ENCODE peak calls at places on chromosomes 11 and 22, in nine cellular contexts. One of them, this sample, is unnamed.

GRCh38 chr11:119727523-119728081 is 1.4 kb downstream of the NECTIN1 start:
- DNase-seq in neural progenitor cell: peak
- DNase-seq in fibroblast of pulmonary artery: no peak
- DNase-seq in esophagus squamous epithelium: no peak
- DNase-seq in RWPE1: no peak
- DNase-seq in osteocyte: no peak
- DNase-seq in MM.1S: peak
- DNase-seq in retinal pigment epithelial cell: no peak
- DNase-seq in choroid plexus epithelial cell: no peak
- DNase-seq in this sample: peak

GRCh38 chr11:112519749-112520148 is 259.1 kb upstream of the PLET1 start:
- DNase-seq in neural progenitor cell: no peak
- DNase-seq in fibroblast of pulmonary artery: no peak
- DNase-seq in esophagus squamous epithelium: no peak
- DNase-seq in RWPE1: no peak
- DNase-seq in osteocyte: no peak
- DNase-seq in MM.1S: no peak
- DNase-seq in retinal pigment epithelial cell: no peak
- DNase-seq in choroid plexus epithelial cell: no peak
- DNase-seq in this sample: no peak

GRCh38 chr11:44622190-44622650 is 56.8 kb downstream of the CD82 start:
- DNase-seq in neural progenitor cell: no peak
- DNase-seq in fibroblast of pulmonary artery: no peak
- DNase-seq in esophagus squamous epithelium: no peak
- DNase-seq in RWPE1: no peak
- DNase-seq in osteocyte: peak
- DNase-seq in MM.1S: no peak
- DNase-seq in retinal pigment epithelial cell: no peak
- DNase-seq in choroid plexus epithelial cell: no peak
- DNase-seq in this sample: peak

GRCh38 chr11:111665779-111666178 is 63.5 kb downstream of the SIK2 start:
- DNase-seq in neural progenitor cell: peak
- DNase-seq in fibroblast of pulmonary artery: peak
- DNase-seq in esophagus squamous epithelium: no peak
- DNase-seq in RWPE1: peak
- DNase-seq in osteocyte: no peak
- DNase-seq in MM.1S: no peak
- DNase-seq in retinal pigment epithelial cell: no peak
- DNase-seq in choroid plexus epithelial cell: peak
- DNase-seq in this sample: peak

GRCh38 chr11:44598831-44599230 is 33.4 kb downstream of the CD82 start:
- DNase-seq in neural progenitor cell: no peak
- DNase-seq in fibroblast of pulmonary artery: no peak
- DNase-seq in esophagus squamous epithelium: no peak
- DNase-seq in RWPE1: no peak
- DNase-seq in osteocyte: no peak
- DNase-seq in MM.1S: no peak
- DNase-seq in retinal pigment epithelial cell: no peak
- DNase-seq in choroid plexus epithelial cell: no peak
- DNase-seq in this sample: no peak

GRCh38 chr11:130208241-130209127 is 48.9 kb downstream of the ST14 start:
- DNase-seq in neural progenitor cell: no peak
- DNase-seq in fibroblast of pulmonary artery: no peak
- DNase-seq in esophagus squamous epithelium: no peak
- DNase-seq in RWPE1: no peak
- DNase-seq in osteocyte: peak
- DNase-seq in MM.1S: no peak
- DNase-seq in retinal pigment epithelial cell: no peak
- DNase-seq in choroid plexus epithelial cell: no peak
- DNase-seq in this sample: no peak

GRCh38 chr11:70510106-70510505 is 111.8 kb downstream of the CTTN start:
- DNase-seq in neural progenitor cell: no peak
- DNase-seq in fibroblast of pulmonary artery: no peak
- DNase-seq in esophagus squamous epithelium: no peak
- DNase-seq in RWPE1: no peak
- DNase-seq in osteocyte: no peak
- DNase-seq in MM.1S: no peak
- DNase-seq in retinal pigment epithelial cell: no peak
- DNase-seq in choroid plexus epithelial cell: no peak
- DNase-seq in this sample: no peak

GRCh38 chr11:11842426-11843008 is 745 bp downstream of the USP47 start:
- DNase-seq in neural progenitor cell: peak
- DNase-seq in fibroblast of pulmonary artery: peak
- DNase-seq in esophagus squamous epithelium: no peak
- DNase-seq in RWPE1: peak
- DNase-seq in osteocyte: peak
- DNase-seq in MM.1S: peak
- DNase-seq in retinal pigment epithelial cell: peak
- DNase-seq in choroid plexus epithelial cell: peak
- DNase-seq in this sample: peak

GRCh38 chr11:119094816-119095065 is 6.9 kb downstream of the DPAGT1 start:
- DNase-seq in neural progenitor cell: peak
- DNase-seq in fibroblast of pulmonary artery: peak
- DNase-seq in esophagus squamous epithelium: no peak
- DNase-seq in RWPE1: peak
- DNase-seq in osteocyte: peak
- DNase-seq in MM.1S: peak
- DNase-seq in retinal pigment epithelial cell: no peak
- DNase-seq in choroid plexus epithelial cell: peak
- DNase-seq in this sample: peak

GRCh38 chr11:128058580-128059208 is 528.7 kb downstream of the ETS1 start:
- DNase-seq in neural progenitor cell: no peak
- DNase-seq in fibroblast of pulmonary artery: no peak
- DNase-seq in esophagus squamous epithelium: no peak
- DNase-seq in RWPE1: no peak
- DNase-seq in osteocyte: no peak
- DNase-seq in MM.1S: peak
- DNase-seq in retinal pigment epithelial cell: no peak
- DNase-seq in choroid plexus epithelial cell: no peak
- DNase-seq in this sample: no peak

GRCh38 chr11:70338594-70338993 is 59.7 kb upstream of the CTTN start:
- DNase-seq in neural progenitor cell: no peak
- DNase-seq in fibroblast of pulmonary artery: no peak
- DNase-seq in esophagus squamous epithelium: no peak
- DNase-seq in RWPE1: no peak
- DNase-seq in osteocyte: no peak
- DNase-seq in MM.1S: no peak
- DNase-seq in retinal pigment epithelial cell: no peak
- DNase-seq in choroid plexus epithelial cell: no peak
- DNase-seq in this sample: no peak

GRCh38 chr11:69007978-69008381 is 5.1 kb downstream of the MRGPRF start:
- DNase-seq in neural progenitor cell: no peak
- DNase-seq in fibroblast of pulmonary artery: no peak
- DNase-seq in esophagus squamous epithelium: no peak
- DNase-seq in RWPE1: no peak
- DNase-seq in osteocyte: no peak
- DNase-seq in MM.1S: no peak
- DNase-seq in retinal pigment epithelial cell: no peak
- DNase-seq in choroid plexus epithelial cell: no peak
- DNase-seq in this sample: no peak

GRCh38 chr22:23402275-23403151 is 177.6 kb downstream of the IGLL1 start:
- DNase-seq in neural progenitor cell: peak
- DNase-seq in fibroblast of pulmonary artery: peak
- DNase-seq in esophagus squamous epithelium: no peak
- DNase-seq in RWPE1: peak
- DNase-seq in osteocyte: no peak
- DNase-seq in MM.1S: peak
- DNase-seq in retinal pigment epithelial cell: peak
- DNase-seq in choroid plexus epithelial cell: peak
- DNase-seq in this sample: peak

GRCh38 chr11:88507771-88508557 is 170.4 kb upstream of the CTSC start:
- DNase-seq in neural progenitor cell: peak
- DNase-seq in fibroblast of pulmonary artery: no peak
- DNase-seq in esophagus squamous epithelium: no peak
- DNase-seq in RWPE1: no peak
- DNase-seq in osteocyte: no peak
- DNase-seq in MM.1S: no peak
- DNase-seq in retinal pigment epithelial cell: no peak
- DNase-seq in choroid plexus epithelial cell: no peak
- DNase-seq in this sample: no peak

GRCh38 chr22:39592104-39593060 is 21.8 kb downstream of the CACNA1I start:
- DNase-seq in neural progenitor cell: peak
- DNase-seq in fibroblast of pulmonary artery: peak
- DNase-seq in esophagus squamous epithelium: no peak
- DNase-seq in RWPE1: peak
- DNase-seq in osteocyte: no peak
- DNase-seq in MM.1S: no peak
- DNase-seq in retinal pigment epithelial cell: peak
- DNase-seq in choroid plexus epithelial cell: peak
- DNase-seq in this sample: no peak

GRCh38 chr22:47053865-47054185 is 291.4 kb downstream of the TBC1D22A start:
- DNase-seq in neural progenitor cell: no peak
- DNase-seq in fibroblast of pulmonary artery: peak
- DNase-seq in esophagus squamous epithelium: no peak
- DNase-seq in RWPE1: no peak
- DNase-seq in osteocyte: no peak
- DNase-seq in MM.1S: no peak
- DNase-seq in retinal pigment epithelial cell: peak
- DNase-seq in choroid plexus epithelial cell: peak
- DNase-seq in this sample: no peak

GRCh38 chr22:46070722-46071450 is 79.4 kb upstream of the PPARA start:
- DNase-seq in neural progenitor cell: peak
- DNase-seq in fibroblast of pulmonary artery: peak
- DNase-seq in esophagus squamous epithelium: no peak
- DNase-seq in RWPE1: no peak
- DNase-seq in osteocyte: no peak
- DNase-seq in MM.1S: peak
- DNase-seq in retinal pigment epithelial cell: no peak
- DNase-seq in choroid plexus epithelial cell: peak
- DNase-seq in this sample: no peak

GRCh38 chr11:1369371-1370005 is 20.2 kb upstream of the BRSK2 start:
- DNase-seq in neural progenitor cell: no peak
- DNase-seq in fibroblast of pulmonary artery: no peak
- DNase-seq in esophagus squamous epithelium: no peak
- DNase-seq in RWPE1: no peak
- DNase-seq in osteocyte: no peak
- DNase-seq in MM.1S: no peak
- DNase-seq in retinal pigment epithelial cell: no peak
- DNase-seq in choroid plexus epithelial cell: no peak
- DNase-seq in this sample: no peak

GRCh38 chr11:103086461-103086860 is 5.5 kb downstream of the DCUN1D5 start:
- DNase-seq in neural progenitor cell: no peak
- DNase-seq in fibroblast of pulmonary artery: no peak
- DNase-seq in esophagus squamous epithelium: no peak
- DNase-seq in RWPE1: no peak
- DNase-seq in osteocyte: no peak
- DNase-seq in MM.1S: no peak
- DNase-seq in retinal pigment epithelial cell: no peak
- DNase-seq in choroid plexus epithelial cell: peak
- DNase-seq in this sample: no peak

GRCh38 chr22:28980326-28980725 is 81.3 kb downstream of the C22orf31 start:
- DNase-seq in neural progenitor cell: no peak
- DNase-seq in fibroblast of pulmonary artery: peak
- DNase-seq in esophagus squamous epithelium: no peak
- DNase-seq in RWPE1: no peak
- DNase-seq in osteocyte: no peak
- DNase-seq in MM.1S: no peak
- DNase-seq in retinal pigment epithelial cell: no peak
- DNase-seq in choroid plexus epithelial cell: no peak
- DNase-seq in this sample: no peak

DNA sequence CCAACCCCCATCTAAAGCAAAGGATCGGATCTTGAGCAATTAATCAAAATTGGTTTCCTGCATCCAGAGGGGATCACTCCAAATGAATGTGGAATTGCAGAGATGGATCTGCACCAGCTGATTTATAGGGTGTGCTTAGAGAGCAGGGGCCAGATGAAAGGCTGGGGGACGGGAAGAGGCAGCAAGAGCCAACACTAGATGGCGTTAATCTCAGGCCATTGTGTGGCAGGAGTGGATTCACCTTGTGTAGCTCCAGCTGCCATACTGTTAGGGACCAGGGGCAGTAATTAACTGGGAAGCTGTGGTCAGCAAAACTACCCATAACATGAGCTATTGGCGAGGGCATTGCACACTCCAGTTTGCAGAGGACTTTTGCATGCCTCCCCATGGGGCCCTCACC is 35.6 kb downstream of the SERPINH1 start:
- DNase-seq in neural progenitor cell: peak
- DNase-seq in fibroblast of pulmonary artery: peak
- DNase-seq in esophagus squamous epithelium: no peak
- DNase-seq in RWPE1: no peak
- DNase-seq in osteocyte: no peak
- DNase-seq in MM.1S: peak
- DNase-seq in retinal pigment epithelial cell: no peak
- DNase-seq in choroid plexus epithelial cell: peak
- DNase-seq in this sample: peak
- TF ChIP-seq CTCF in neural progenitor cell: peak
- TF ChIP-seq CTCF in fibroblast of pulmonary artery: peak
- TF ChIP-seq CTCF in esophagus squamous epithelium: no peak
- TF ChIP-seq CTCF in RWPE1: peak
- TF ChIP-seq CTCF in osteocyte: peak
- TF ChIP-seq CTCF in MM.1S: peak
- TF ChIP-seq CTCF in retinal pigment epithelial cell: peak
- TF ChIP-seq CTCF in choroid plexus epithelial cell: peak
- TF ChIP-seq CTCF in this sample: peak

GRCh38 chr11:134821422-134821821 is 409.4 kb upstream of the B3GAT1 start:
- DNase-seq in neural progenitor cell: no peak
- DNase-seq in fibroblast of pulmonary artery: no peak
- DNase-seq in esophagus squamous epithelium: no peak
- DNase-seq in RWPE1: no peak
- DNase-seq in osteocyte: no peak
- DNase-seq in MM.1S: no peak
- DNase-seq in retinal pigment epithelial cell: no peak
- DNase-seq in choroid plexus epithelial cell: no peak
- DNase-seq in this sample: no peak
- TF ChIP-seq CTCF in neural progenitor cell: no peak
- TF ChIP-seq CTCF in fibroblast of pulmonary artery: no peak
- TF ChIP-seq CTCF in esophagus squamous epithelium: no peak
- TF ChIP-seq CTCF in RWPE1: no peak
- TF ChIP-seq CTCF in osteocyte: no peak
- TF ChIP-seq CTCF in MM.1S: no peak
- TF ChIP-seq CTCF in retinal pigment epithelial cell: no peak
- TF ChIP-seq CTCF in choroid plexus epithelial cell: no peak
- TF ChIP-seq CTCF in this sample: no peak

DNA sequence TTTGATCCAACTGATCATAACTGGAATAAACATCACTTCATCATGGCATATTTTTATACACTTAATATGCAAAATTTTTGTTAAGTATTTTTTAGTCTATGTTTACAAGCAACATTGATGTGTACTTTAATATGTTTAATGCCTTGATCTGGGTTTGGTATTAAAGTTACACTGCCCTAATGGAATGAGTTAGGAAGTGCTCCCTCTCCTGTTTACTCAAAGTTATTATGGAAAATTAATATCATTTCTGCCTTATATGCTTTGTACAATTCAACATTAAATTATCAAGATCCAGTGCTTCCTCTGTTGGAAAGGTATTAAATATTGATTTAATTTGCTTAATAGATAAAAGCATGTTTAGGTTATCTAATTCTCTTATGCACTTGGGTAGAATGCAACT is 927.3 kb upstream of the RAG2 start:
- DNase-seq in neural progenitor cell: no peak
- DNase-seq in fibroblast of pulmonary artery: peak
- DNase-seq in esophagus squamous epithelium: no peak
- DNase-seq in RWPE1: no peak
- DNase-seq in osteocyte: no peak
- DNase-seq in MM.1S: no peak
- DNase-seq in retinal pigment epithelial cell: no peak
- DNase-seq in choroid plexus epithelial cell: peak
- DNase-seq in this sample: no peak
- TF ChIP-seq CTCF in neural progenitor cell: no peak
- TF ChIP-seq CTCF in fibroblast of pulmonary artery: peak
- TF ChIP-seq CTCF in esophagus squamous epithelium: no peak
- TF ChIP-seq CTCF in RWPE1: no peak
- TF ChIP-seq CTCF in osteocyte: peak
- TF ChIP-seq CTCF in MM.1S: peak
- TF ChIP-seq CTCF in retinal pigment epithelial cell: peak
- TF ChIP-seq CTCF in choroid plexus epithelial cell: peak
- TF ChIP-seq CTCF in this sample: no peak

GRCh38 chr11:107683807-107684206 is 28.0 kb downstream of the SLN start:
- DNase-seq in neural progenitor cell: peak
- DNase-seq in fibroblast of pulmonary artery: peak
- DNase-seq in esophagus squamous epithelium: no peak
- DNase-seq in RWPE1: peak
- DNase-seq in osteocyte: no peak
- DNase-seq in MM.1S: no peak
- DNase-seq in retinal pigment epithelial cell: no peak
- DNase-seq in choroid plexus epithelial cell: no peak
- DNase-seq in this sample: no peak
- TF ChIP-seq CTCF in neural progenitor cell: peak
- TF ChIP-seq CTCF in fibroblast of pulmonary artery: peak
- TF ChIP-seq CTCF in esophagus squamous epithelium: no peak
- TF ChIP-seq CTCF in RWPE1: no peak
- TF ChIP-seq CTCF in osteocyte: peak
- TF ChIP-seq CTCF in MM.1S: peak
- TF ChIP-seq CTCF in retinal pigment epithelial cell: peak
- TF ChIP-seq CTCF in choroid plexus epithelial cell: peak
- TF ChIP-seq CTCF in this sample: no peak